ENCODE peak calls at places on chromosome 4, in five cellular contexts. One of them, this sample, is unnamed.

GRCh38 chr4:87270144-87270543 is 49.7 kb upstream of the KLHL8 start:
- DNase-seq in Right ventricle myocardium inferior: no peak
- DNase-seq in endothelial cell: peak; percentile 5
- DNase-seq in stromal cell of bone marrow: peak; percentile 27
- DNase-seq in HCEC 1CT: peak; percentile 34
- DNase-seq in this sample: peak; percentile 11

GRCh38 chr4:110164251-110164650 is 34.2 kb downstream of the ELOVL6 start:
- DNase-seq in Right ventricle myocardium inferior: no peak
- DNase-seq in endothelial cell: no peak
- DNase-seq in stromal cell of bone marrow: peak; percentile 31
- DNase-seq in HCEC 1CT: peak; percentile 55
- DNase-seq in this sample: no peak

GRCh38 chr4:67885727-67886126 is 1.9 kb upstream of the TMPRSS11D start:
- DNase-seq in Right ventricle myocardium inferior: no peak
- DNase-seq in endothelial cell: no peak
- DNase-seq in stromal cell of bone marrow: peak; percentile 85
- DNase-seq in HCEC 1CT: peak; percentile 93
- DNase-seq in this sample: no peak

GRCh38 chr4:108596389-108596788 is 24.0 kb upstream of the RPL34 start:
- DNase-seq in Right ventricle myocardium inferior: no peak
- DNase-seq in endothelial cell: no peak
- DNase-seq in stromal cell of bone marrow: peak; percentile 15
- DNase-seq in HCEC 1CT: no peak
- DNase-seq in this sample: no peak

GRCh38 chr4:3253808-3254207 is 4.8 kb downstream of the MSANTD1 start:
- DNase-seq in Right ventricle myocardium inferior: peak; percentile 34
- DNase-seq in endothelial cell: no peak
- DNase-seq in stromal cell of bone marrow: no peak
- DNase-seq in HCEC 1CT: no peak
- DNase-seq in this sample: no peak

GRCh38 chr4:101197350-101197749 is 150.0 kb downstream of the PPP3CA start:
- DNase-seq in Right ventricle myocardium inferior: no peak
- DNase-seq in endothelial cell: no peak
- DNase-seq in stromal cell of bone marrow: no peak
- DNase-seq in HCEC 1CT: no peak
- DNase-seq in this sample: no peak

GRCh38 chr4:175657571-175657970 is 154.5 kb downstream of the GPM6A start:
- DNase-seq in Right ventricle myocardium inferior: no peak
- DNase-seq in endothelial cell: no peak
- DNase-seq in stromal cell of bone marrow: no peak
- DNase-seq in HCEC 1CT: no peak
- DNase-seq in this sample: no peak

GRCh38 chr4:100299019-100299418 is 108.8 kb upstream of the DDIT4L start:
- DNase-seq in Right ventricle myocardium inferior: no peak
- DNase-seq in endothelial cell: no peak
- DNase-seq in stromal cell of bone marrow: peak; percentile 99
- DNase-seq in HCEC 1CT: peak; percentile 82
- DNase-seq in this sample: no peak

GRCh38 chr4:145041378-145041777 is 56.6 kb downstream of the ANAPC10 start:
- DNase-seq in Right ventricle myocardium inferior: no peak
- DNase-seq in endothelial cell: no peak
- DNase-seq in stromal cell of bone marrow: no peak
- DNase-seq in HCEC 1CT: no peak
- DNase-seq in this sample: no peak

GRCh38 chr4:1863297-1864033 is 7.5 kb upstream of the LETM1 start:
- DNase-seq in Right ventricle myocardium inferior: no peak
- DNase-seq in endothelial cell: no peak
- DNase-seq in stromal cell of bone marrow: no peak
- DNase-seq in HCEC 1CT: no peak
- DNase-seq in this sample: no peak

GRCh38 chr4:22595684-22596083 is 79.8 kb upstream of the ADGRA3 start:
- DNase-seq in Right ventricle myocardium inferior: no peak
- DNase-seq in endothelial cell: no peak
- DNase-seq in stromal cell of bone marrow: no peak
- DNase-seq in HCEC 1CT: no peak
- DNase-seq in this sample: no peak

GRCh38 chr4:77418333-77418732 is 187.3 kb upstream of the CXCL13 start:
- DNase-seq in Right ventricle myocardium inferior: no peak
- DNase-seq in endothelial cell: peak; percentile 18
- DNase-seq in stromal cell of bone marrow: no peak
- DNase-seq in HCEC 1CT: no peak
- DNase-seq in this sample: no peak

GRCh38 chr4:119132306-119132705 is 3.3 kb upstream of the MYOZ2 start:
- DNase-seq in Right ventricle myocardium inferior: no peak
- DNase-seq in endothelial cell: no peak
- DNase-seq in stromal cell of bone marrow: peak; percentile 74
- DNase-seq in HCEC 1CT: no peak
- DNase-seq in this sample: no peak

GRCh38 chr4:85905761-85906160 is 430.8 kb downstream of the ARHGAP24 start:
- DNase-seq in Right ventricle myocardium inferior: no peak
- DNase-seq in endothelial cell: no peak
- DNase-seq in stromal cell of bone marrow: no peak
- DNase-seq in HCEC 1CT: no peak
- DNase-seq in this sample: no peak

GRCh38 chr4:100493756-100494155 is 24.1 kb downstream of the EMCN start:
- DNase-seq in Right ventricle myocardium inferior: no peak
- DNase-seq in endothelial cell: no peak
- DNase-seq in stromal cell of bone marrow: no peak
- DNase-seq in HCEC 1CT: peak; percentile 51
- DNase-seq in this sample: no peak

GRCh38 chr4:152938237-152938969 is 2.3 kb downstream of the FHDC1 start:
- DNase-seq in Right ventricle myocardium inferior: no peak
- DNase-seq in endothelial cell: no peak
- DNase-seq in stromal cell of bone marrow: no peak
- DNase-seq in HCEC 1CT: no peak
- DNase-seq in this sample: no peak

GRCh38 chr4:164779811-164780216 is 25.9 kb downstream of the SMIM31 start:
- DNase-seq in Right ventricle myocardium inferior: no peak
- DNase-seq in endothelial cell: peak; percentile 58
- DNase-seq in stromal cell of bone marrow: peak; percentile 45
- DNase-seq in HCEC 1CT: peak; percentile 5
- DNase-seq in this sample: peak; percentile 35

GRCh38 chr4:185682236-185682635 is 129.8 kb downstream of the SORBS2 start:
- DNase-seq in Right ventricle myocardium inferior: no peak
- DNase-seq in endothelial cell: no peak
- DNase-seq in stromal cell of bone marrow: peak; percentile 39
- DNase-seq in HCEC 1CT: no peak
- DNase-seq in this sample: no peak

GRCh38 chr4:56619160-56619559 is 61.9 kb downstream of the HOPX start:
- DNase-seq in Right ventricle myocardium inferior: no peak
- DNase-seq in endothelial cell: no peak
- DNase-seq in stromal cell of bone marrow: no peak
- DNase-seq in HCEC 1CT: peak; percentile 51
- DNase-seq in this sample: no peak

GRCh38 chr4:165806613-165807012 is 66.4 kb upstream of the TLL1 start:
- DNase-seq in Right ventricle myocardium inferior: no peak
- DNase-seq in endothelial cell: no peak
- DNase-seq in stromal cell of bone marrow: no peak
- DNase-seq in HCEC 1CT: no peak
- DNase-seq in this sample: no peak

GRCh38 chr4:10554694-10555093 is 97.5 kb upstream of the ZNF518B start:
- DNase-seq in Right ventricle myocardium inferior: no peak
- DNase-seq in endothelial cell: peak; percentile 67
- DNase-seq in stromal cell of bone marrow: peak; percentile 65
- DNase-seq in HCEC 1CT: peak; percentile 22
- DNase-seq in this sample: peak; percentile 48

GRCh38 chr4:104494161-104494560 is 533 bp downstream of the CXXC4 start:
- DNase-seq in Right ventricle myocardium inferior: no peak
- DNase-seq in endothelial cell: no peak
- DNase-seq in stromal cell of bone marrow: no peak
- DNase-seq in HCEC 1CT: no peak
- DNase-seq in this sample: no peak

GRCh38 chr4:101286663-101287062 is 60.7 kb downstream of the PPP3CA start:
- DNase-seq in Right ventricle myocardium inferior: no peak
- DNase-seq in endothelial cell: no peak
- DNase-seq in stromal cell of bone marrow: no peak
- DNase-seq in HCEC 1CT: no peak
- DNase-seq in this sample: no peak

GRCh38 chr4:8155660-8156421 is 2.8 kb downstream of the ABLIM2 start:
- DNase-seq in Right ventricle myocardium inferior: peak; percentile 55
- DNase-seq in endothelial cell: no peak
- DNase-seq in stromal cell of bone marrow: no peak
- DNase-seq in HCEC 1CT: no peak
- DNase-seq in this sample: no peak

GRCh38 chr4:16785800-16786527 is 112.5 kb downstream of the LDB2 start:
- DNase-seq in Right ventricle myocardium inferior: no peak
- DNase-seq in endothelial cell: no peak
- DNase-seq in stromal cell of bone marrow: no peak
- DNase-seq in HCEC 1CT: peak; percentile 37
- DNase-seq in this sample: no peak

GRCh38 chr4:39134674-39135073 is 47.7 kb upstream of the WDR19 start:
- DNase-seq in Right ventricle myocardium inferior: no peak
- DNase-seq in endothelial cell: no peak
- DNase-seq in stromal cell of bone marrow: no peak
- DNase-seq in HCEC 1CT: no peak
- DNase-seq in this sample: no peak

This sample was measured in NT2/D1.